ENCODE peak calls at places on chromosomes 3 and 15, in six cellular contexts. One of them, this sample, is unnamed.

GRCh38 chr15:63339006-63339766 is 42.5 kb downstream of the CA12 start:
- DNase-seq in stimulated activated CD8-positive, alpha-beta memory T cell treated with anti-CD3 and anti-CD28 coated beads, Interleukin-15, amount 100 ng/mL, for 4 hours: no peak
- DNase-seq in HT1080: no peak
- DNase-seq in GM23248: peak
- DNase-seq in SK-MEL-5: no peak
- DNase-seq in SW 1271: no peak
- DNase-seq in this sample: no peak

GRCh38 chr3:59422312-59422711 is 372.5 kb upstream of the CFAP20DC start:
- DNase-seq in stimulated activated CD8-positive, alpha-beta memory T cell treated with anti-CD3 and anti-CD28 coated beads, Interleukin-15, amount 100 ng/mL, for 4 hours: no peak
- DNase-seq in HT1080: peak
- DNase-seq in GM23248: peak
- DNase-seq in SK-MEL-5: no peak
- DNase-seq in SW 1271: no peak
- DNase-seq in this sample: no peak

GRCh38 chr15:70789213-70789612 is 25.9 kb upstream of the UACA start:
- DNase-seq in stimulated activated CD8-positive, alpha-beta memory T cell treated with anti-CD3 and anti-CD28 coated beads, Interleukin-15, amount 100 ng/mL, for 4 hours: no peak
- DNase-seq in HT1080: no peak
- DNase-seq in GM23248: no peak
- DNase-seq in SK-MEL-5: no peak
- DNase-seq in SW 1271: no peak
- DNase-seq in this sample: no peak

GRCh38 chr15:84699538-84700191 is 16.3 kb downstream of the SEC11A start:
- DNase-seq in stimulated activated CD8-positive, alpha-beta memory T cell treated with anti-CD3 and anti-CD28 coated beads, Interleukin-15, amount 100 ng/mL, for 4 hours: no peak
- DNase-seq in HT1080: no peak
- DNase-seq in GM23248: no peak
- DNase-seq in SK-MEL-5: no peak
- DNase-seq in SW 1271: no peak
- DNase-seq in this sample: no peak

GRCh38 chr15:89628791-89629715 is 26.2 kb downstream of the KIF7 start:
- DNase-seq in stimulated activated CD8-positive, alpha-beta memory T cell treated with anti-CD3 and anti-CD28 coated beads, Interleukin-15, amount 100 ng/mL, for 4 hours: no peak
- DNase-seq in HT1080: no peak
- DNase-seq in GM23248: no peak
- DNase-seq in SK-MEL-5: no peak
- DNase-seq in SW 1271: no peak
- DNase-seq in this sample: no peak

GRCh38 chr3:29515451-29515850 is 234.6 kb downstream of the RBMS3 start:
- DNase-seq in stimulated activated CD8-positive, alpha-beta memory T cell treated with anti-CD3 and anti-CD28 coated beads, Interleukin-15, amount 100 ng/mL, for 4 hours: no peak
- DNase-seq in HT1080: peak
- DNase-seq in GM23248: peak
- DNase-seq in SK-MEL-5: no peak
- DNase-seq in SW 1271: no peak
- DNase-seq in this sample: no peak

GRCh38 chr15:70559840-70560239 is 203.5 kb downstream of the UACA start:
- DNase-seq in stimulated activated CD8-positive, alpha-beta memory T cell treated with anti-CD3 and anti-CD28 coated beads, Interleukin-15, amount 100 ng/mL, for 4 hours: no peak
- DNase-seq in HT1080: no peak
- DNase-seq in GM23248: no peak
- DNase-seq in SK-MEL-5: no peak
- DNase-seq in SW 1271: no peak
- DNase-seq in this sample: no peak

GRCh38 chr3:194688207-194688711 is 2.6 kb downstream of the FAM43A start:
- DNase-seq in stimulated activated CD8-positive, alpha-beta memory T cell treated with anti-CD3 and anti-CD28 coated beads, Interleukin-15, amount 100 ng/mL, for 4 hours: no peak
- DNase-seq in HT1080: no peak
- DNase-seq in GM23248: peak
- DNase-seq in SK-MEL-5: no peak
- DNase-seq in SW 1271: peak
- DNase-seq in this sample: no peak

GRCh38 chr3:140599009-140599408 is 78.9 kb upstream of the TRIM42 start:
- DNase-seq in stimulated activated CD8-positive, alpha-beta memory T cell treated with anti-CD3 and anti-CD28 coated beads, Interleukin-15, amount 100 ng/mL, for 4 hours: no peak
- DNase-seq in HT1080: no peak
- DNase-seq in GM23248: no peak
- DNase-seq in SK-MEL-5: no peak
- DNase-seq in SW 1271: no peak
- DNase-seq in this sample: no peak

GRCh38 chr3:126834596-126835471 is 130.8 kb downstream of the CHCHD6 start:
- DNase-seq in stimulated activated CD8-positive, alpha-beta memory T cell treated with anti-CD3 and anti-CD28 coated beads, Interleukin-15, amount 100 ng/mL, for 4 hours: no peak
- DNase-seq in HT1080: no peak
- DNase-seq in GM23248: no peak
- DNase-seq in SK-MEL-5: no peak
- DNase-seq in SW 1271: no peak
- DNase-seq in this sample: no peak

GRCh38 chr15:41892621-41893421 is 1.0 kb downstream of the SPTBN5 start:
- DNase-seq in stimulated activated CD8-positive, alpha-beta memory T cell treated with anti-CD3 and anti-CD28 coated beads, Interleukin-15, amount 100 ng/mL, for 4 hours: no peak
- DNase-seq in HT1080: no peak
- DNase-seq in GM23248: no peak
- DNase-seq in SK-MEL-5: no peak
- DNase-seq in SW 1271: no peak
- DNase-seq in this sample: no peak

GRCh38 chr3:42751609-42752008 is 21.4 kb downstream of the CCDC13 start:
- DNase-seq in stimulated activated CD8-positive, alpha-beta memory T cell treated with anti-CD3 and anti-CD28 coated beads, Interleukin-15, amount 100 ng/mL, for 4 hours: no peak
- DNase-seq in HT1080: no peak
- DNase-seq in GM23248: no peak
- DNase-seq in SK-MEL-5: no peak
- DNase-seq in SW 1271: no peak
- DNase-seq in this sample: no peak

GRCh38 chr3:180223268-180223667 is 186.5 kb upstream of the PEX5L start:
- DNase-seq in stimulated activated CD8-positive, alpha-beta memory T cell treated with anti-CD3 and anti-CD28 coated beads, Interleukin-15, amount 100 ng/mL, for 4 hours: no peak
- DNase-seq in HT1080: no peak
- DNase-seq in GM23248: no peak
- DNase-seq in SK-MEL-5: no peak
- DNase-seq in SW 1271: no peak
- DNase-seq in this sample: no peak

GRCh38 chr3:81823882-81824395 is 62.5 kb upstream of the GBE1 start:
- DNase-seq in stimulated activated CD8-positive, alpha-beta memory T cell treated with anti-CD3 and anti-CD28 coated beads, Interleukin-15, amount 100 ng/mL, for 4 hours: no peak
- DNase-seq in HT1080: no peak
- DNase-seq in GM23248: peak
- DNase-seq in SK-MEL-5: no peak
- DNase-seq in SW 1271: no peak
- DNase-seq in this sample: no peak

GRCh38 chr15:28260722-28261121 is 61.3 kb downstream of the HERC2 start:
- DNase-seq in stimulated activated CD8-positive, alpha-beta memory T cell treated with anti-CD3 and anti-CD28 coated beads, Interleukin-15, amount 100 ng/mL, for 4 hours: no peak
- DNase-seq in HT1080: no peak
- DNase-seq in GM23248: no peak
- DNase-seq in SK-MEL-5: no peak
- DNase-seq in SW 1271: no peak
- DNase-seq in this sample: no peak

GRCh38 chr15:75367406-75367912 is 948 bp downstream of the MAN2C1 start:
- DNase-seq in stimulated activated CD8-positive, alpha-beta memory T cell treated with anti-CD3 and anti-CD28 coated beads, Interleukin-15, amount 100 ng/mL, for 4 hours: no peak
- DNase-seq in HT1080: no peak
- DNase-seq in GM23248: no peak
- DNase-seq in SK-MEL-5: no peak
- DNase-seq in SW 1271: no peak
- DNase-seq in this sample: no peak

GRCh38 chr15:34584996-34585395 is 1.5 kb upstream of the GOLGA8B start:
- DNase-seq in stimulated activated CD8-positive, alpha-beta memory T cell treated with anti-CD3 and anti-CD28 coated beads, Interleukin-15, amount 100 ng/mL, for 4 hours: no peak
- DNase-seq in HT1080: no peak
- DNase-seq in GM23248: no peak
- DNase-seq in SK-MEL-5: no peak
- DNase-seq in SW 1271: no peak
- DNase-seq in this sample: no peak

GRCh38 chr3:125087768-125088391 is 32.1 kb upstream of the HEG1 start:
- DNase-seq in stimulated activated CD8-positive, alpha-beta memory T cell treated with anti-CD3 and anti-CD28 coated beads, Interleukin-15, amount 100 ng/mL, for 4 hours: no peak
- DNase-seq in HT1080: peak
- DNase-seq in GM23248: peak
- DNase-seq in SK-MEL-5: peak
- DNase-seq in SW 1271: peak
- DNase-seq in this sample: no peak

GRCh38 chr3:30616347-30617027 is 10.1 kb downstream of the TGFBR2 start:
- DNase-seq in stimulated activated CD8-positive, alpha-beta memory T cell treated with anti-CD3 and anti-CD28 coated beads, Interleukin-15, amount 100 ng/mL, for 4 hours: no peak
- DNase-seq in HT1080: no peak
- DNase-seq in GM23248: no peak
- DNase-seq in SK-MEL-5: no peak
- DNase-seq in SW 1271: no peak
- DNase-seq in this sample: no peak

GRCh38 chr15:80277147-80277546 is 25.1 kb upstream of the CTXND1 start:
- DNase-seq in stimulated activated CD8-positive, alpha-beta memory T cell treated with anti-CD3 and anti-CD28 coated beads, Interleukin-15, amount 100 ng/mL, for 4 hours: no peak
- DNase-seq in HT1080: no peak
- DNase-seq in GM23248: no peak
- DNase-seq in SK-MEL-5: no peak
- DNase-seq in SW 1271: no peak
- DNase-seq in this sample: no peak

GRCh38 chr3:117278424-117279190 is 569.0 kb downstream of the TUSC7 start:
- DNase-seq in stimulated activated CD8-positive, alpha-beta memory T cell treated with anti-CD3 and anti-CD28 coated beads, Interleukin-15, amount 100 ng/mL, for 4 hours: no peak
- DNase-seq in HT1080: peak
- DNase-seq in GM23248: peak
- DNase-seq in SK-MEL-5: no peak
- DNase-seq in SW 1271: peak
- DNase-seq in this sample: no peak

GRCh38 chr15:84600331-84600686 is 500 bp upstream of the ZSCAN2 start:
- DNase-seq in stimulated activated CD8-positive, alpha-beta memory T cell treated with anti-CD3 and anti-CD28 coated beads, Interleukin-15, amount 100 ng/mL, for 4 hours: peak
- DNase-seq in HT1080: peak
- DNase-seq in GM23248: peak
- DNase-seq in SK-MEL-5: peak
- DNase-seq in SW 1271: peak
- DNase-seq in this sample: no peak